ENCODE peak calls at places on chromosomes 16 and 17, in nine cellular contexts. B, Z, G, M, W, S, N, H and D are unnamed samples.

GRCh38 chr17:5413682-5414081 is 5.8 kb downstream of the NUP88 start:
- DNase-seq in W (no peak), Z (no peak), S (no peak), G (peak), M (no peak), H (no peak), N (peak), B (peak), D (peak)

GRCh38 chr17:81245665-81246342 is 6.7 kb downstream of the NDUFAF8 start:
- DNase-seq in Z (no peak), H (no peak), M (no peak), B (no peak), S (no peak), N (no peak), W (no peak), G (no peak), D (no peak)

GRCh38 chr17:79737046-79737921 is 6.5 kb downstream of the ENPP7 start:
- DNase-seq in B (no peak), H (no peak), M (no peak), S (no peak), G (no peak), Z (no peak), N (no peak), W (no peak), D (no peak)

GRCh38 chr17:43468746-43469544 is 14.8 kb upstream of the DHX8 start:
- DNase-seq in H (no peak), B (peak), Z (no peak), N (peak), W (no peak), M (no peak), S (no peak), G (peak), D (peak)

GRCh38 chr16:76931186-76931585 is 259.8 kb upstream of the MON1B start:
- DNase-seq in G (no peak), N (no peak), H (no peak), W (no peak), M (no peak), S (no peak), Z (no peak), B (no peak), D (no peak)

GRCh38 chr16:56911771-56912541 is 20.0 kb upstream of the HERPUD1 start:
- DNase-seq in N (no peak), W (peak), M (no peak), G (no peak), Z (peak), S (no peak), H (no peak), B (no peak), D (no peak)

GRCh38 chr17:46922487-46922803 is 515 bp upstream of the GOSR2 start:
- DNase-seq in S (no peak), Z (no peak), M (no peak), W (no peak), B (no peak), N (no peak), H (no peak), G (no peak), D (no peak)

GRCh38 chr17:45814622-45815606 is 29.8 kb upstream of the SPPL2C start:
- DNase-seq in H (no peak), N (no peak), S (no peak), B (no peak), W (no peak), G (no peak), M (no peak), Z (no peak), D (no peak)

GRCh38 chr17:11241611-11242226 is 706 bp downstream of the SHISA6 start:
- DNase-seq in S (no peak), W (no peak), H (no peak), N (no peak), B (no peak), M (no peak), Z (no peak), G (no peak), D (no peak)

GRCh38 chr16:66240565-66240964 is 125.9 kb upstream of the CDH5 start:
- DNase-seq in M (no peak), G (no peak), N (no peak), W (no peak), H (no peak), B (no peak), S (no peak), Z (no peak), D (no peak)